ENCODE peak calls at places on chromosome 16, in four cellular contexts. I is activated naive CD4-positive, alpha-beta T cell; N is ACHN; G is amniotic stem cell. J is an unnamed sample.

GRCh38 chr16:56262148-56262878 is 71.0 kb downstream of the GNAO1 start:
- DNase-seq in I (peak), N (no peak), G (no peak), J (no peak)

GRCh38 chr16:28136751-28137434 is 73.4 kb upstream of the GSG1L start:
- DNase-seq in I (peak), N (no peak), G (no peak), J (no peak)

GRCh38 chr16:35714665-35715064 is 2255.3 kb downstream of the TP53TG3F start:
- DNase-seq in I (no peak), N (no peak), G (no peak), J (no peak)

GRCh38 chr16:88103011-88103410 is 151.8 kb downstream of the BANP start:
- DNase-seq in I (no peak), N (no peak), G (no peak), J (no peak)

GRCh38 chr16:20114356-20114755 is 40.7 kb upstream of the GPR139 start:
- DNase-seq in I (no peak), N (peak), G (no peak), J (no peak)

GRCh38 chr16:528111-529011 is 849 bp downstream of the CAPN15 start:
- DNase-seq in I (no peak), N (peak), G (peak), J (no peak)

GRCh38 chr16:56964243-56965148 is 2.7 kb downstream of the CETP start:
- DNase-seq in I (peak), N (peak), G (no peak), J (peak)

GRCh38 chr16:12319464-12320030 is 343.0 kb downstream of the SNX29 start:
- DNase-seq in I (no peak), N (no peak), G (no peak), J (no peak)

GRCh38 chr16:2882460-2883026 is 472 bp upstream of the FLYWCH2 start:
- DNase-seq in I (peak), N (peak), G (peak), J (peak)

GRCh38 chr16:81403601-81404391 is 40.8 kb upstream of the CMIP start:
- DNase-seq in I (peak), N (peak), G (peak), J (peak)

GRCh38 chr16:3640632-3641501 is 13.6 kb upstream of the DNASE1 start:
- DNase-seq in I (no peak), N (no peak), G (no peak), J (no peak)

J was measured in AG04450.